ENCODE peak calls at places on chromosomes 11 and 22, in nine cellular contexts. One of them, this sample, is unnamed.

GRCh38 chr22:37274380-37274862 is 7.9 kb upstream of the CYTH4 start:
- DNase-seq in ELR: no peak
- DNase-seq in NCI-H2171 treated with DMSO at 0.1 percent for 48 hours: no peak
- DNase-seq in amygdala: peak
- DNase-seq in activated CD8-positive, alpha-beta memory T cell treated with anti-CD3 and anti-CD28 coated beads for 48 hours: no peak
- DNase-seq in NCI-H82: no peak
- DNase-seq in HT-29: no peak
- DNase-seq in dermis blood vessel endothelial cell: no peak
- DNase-seq in NCI-H1092: no peak
- DNase-seq in this sample: no peak

GRCh38 chr11:134949121-134949591 is 537.1 kb upstream of the B3GAT1 start:
- DNase-seq in ELR: peak
- DNase-seq in NCI-H2171 treated with DMSO at 0.1 percent for 48 hours: no peak
- DNase-seq in amygdala: no peak
- DNase-seq in activated CD8-positive, alpha-beta memory T cell treated with anti-CD3 and anti-CD28 coated beads for 48 hours: no peak
- DNase-seq in NCI-H82: no peak
- DNase-seq in HT-29: no peak
- DNase-seq in dermis blood vessel endothelial cell: peak
- DNase-seq in NCI-H1092: no peak
- DNase-seq in this sample: no peak

GRCh38 chr22:27718186-27719032 is 83.1 kb downstream of the MN1 start:
- DNase-seq in ELR: peak
- DNase-seq in NCI-H2171 treated with DMSO at 0.1 percent for 48 hours: no peak
- DNase-seq in amygdala: no peak
- DNase-seq in activated CD8-positive, alpha-beta memory T cell treated with anti-CD3 and anti-CD28 coated beads for 48 hours: no peak
- DNase-seq in NCI-H82: no peak
- DNase-seq in HT-29: peak
- DNase-seq in dermis blood vessel endothelial cell: peak
- DNase-seq in NCI-H1092: no peak
- DNase-seq in this sample: peak

GRCh38 chr22:32040324-32040904 is 2.6 kb upstream of the SLC5A1 start:
- DNase-seq in ELR: no peak
- DNase-seq in NCI-H2171 treated with DMSO at 0.1 percent for 48 hours: no peak
- DNase-seq in amygdala: no peak
- DNase-seq in activated CD8-positive, alpha-beta memory T cell treated with anti-CD3 and anti-CD28 coated beads for 48 hours: no peak
- DNase-seq in NCI-H82: no peak
- DNase-seq in HT-29: no peak
- DNase-seq in dermis blood vessel endothelial cell: no peak
- DNase-seq in NCI-H1092: no peak
- DNase-seq in this sample: no peak

GRCh38 chr11:75510011-75510595 is 15.6 kb downstream of the GDPD5 start:
- DNase-seq in ELR: no peak
- DNase-seq in NCI-H2171 treated with DMSO at 0.1 percent for 48 hours: no peak
- DNase-seq in amygdala: no peak
- DNase-seq in activated CD8-positive, alpha-beta memory T cell treated with anti-CD3 and anti-CD28 coated beads for 48 hours: no peak
- DNase-seq in NCI-H82: no peak
- DNase-seq in HT-29: no peak
- DNase-seq in dermis blood vessel endothelial cell: no peak
- DNase-seq in NCI-H1092: no peak
- DNase-seq in this sample: no peak

GRCh38 chr11:86637976-86638375 is 34.4 kb downstream of the ME3 start:
- DNase-seq in ELR: peak
- DNase-seq in NCI-H2171 treated with DMSO at 0.1 percent for 48 hours: no peak
- DNase-seq in amygdala: no peak
- DNase-seq in activated CD8-positive, alpha-beta memory T cell treated with anti-CD3 and anti-CD28 coated beads for 48 hours: no peak
- DNase-seq in NCI-H82: no peak
- DNase-seq in HT-29: no peak
- DNase-seq in dermis blood vessel endothelial cell: no peak
- DNase-seq in NCI-H1092: no peak
- DNase-seq in this sample: no peak

GRCh38 chr11:370087-370941 is 1.0 kb downstream of the B4GALNT4 start:
- DNase-seq in ELR: no peak
- DNase-seq in NCI-H2171 treated with DMSO at 0.1 percent for 48 hours: peak
- DNase-seq in amygdala: no peak
- DNase-seq in activated CD8-positive, alpha-beta memory T cell treated with anti-CD3 and anti-CD28 coated beads for 48 hours: no peak
- DNase-seq in NCI-H82: peak
- DNase-seq in HT-29: no peak
- DNase-seq in dermis blood vessel endothelial cell: no peak
- DNase-seq in NCI-H1092: no peak
- DNase-seq in this sample: no peak

GRCh38 chr11:5966958-5967357 is 1.3 kb downstream of the OR56A5 start:
- DNase-seq in ELR: no peak
- DNase-seq in NCI-H2171 treated with DMSO at 0.1 percent for 48 hours: no peak
- DNase-seq in amygdala: no peak
- DNase-seq in activated CD8-positive, alpha-beta memory T cell treated with anti-CD3 and anti-CD28 coated beads for 48 hours: no peak
- DNase-seq in NCI-H82: no peak
- DNase-seq in HT-29: no peak
- DNase-seq in dermis blood vessel endothelial cell: no peak
- DNase-seq in NCI-H1092: no peak
- DNase-seq in this sample: no peak

GRCh38 chr11:30990625-30991348 is 378.8 kb downstream of the DCDC1 start:
- DNase-seq in ELR: no peak
- DNase-seq in NCI-H2171 treated with DMSO at 0.1 percent for 48 hours: peak
- DNase-seq in amygdala: no peak
- DNase-seq in activated CD8-positive, alpha-beta memory T cell treated with anti-CD3 and anti-CD28 coated beads for 48 hours: no peak
- DNase-seq in NCI-H82: no peak
- DNase-seq in HT-29: no peak
- DNase-seq in dermis blood vessel endothelial cell: no peak
- DNase-seq in NCI-H1092: peak
- DNase-seq in this sample: no peak

This sample was measured in small intestine.